ENCODE peak calls at places on chromosomes 13 and 19, in ten cellular contexts. R, I, U, Y, X, Z, V, K, P and A are unnamed samples.

GRCh38 chr19:50869479-50869878 is 3.8 kb upstream of the KLK2 start:
- DNase-seq in R (no peak), I (no peak), U (no peak), Y (no peak), X (no peak), Z (no peak), V (no peak), K (no peak), P (no peak), A (no peak)

GRCh38 chr19:39038098-39038497 is 5.7 kb upstream of the FBXO27 start:
- DNase-seq in R (no peak), I (peak), U (peak), Y (peak), X (peak), Z (peak), V (peak), K (peak), P (peak), A (peak)

GRCh38 chr13:40207110-40207478 is 459.3 kb downstream of the FOXO1 start:
- DNase-seq in R (no peak), I (no peak), U (peak), Y (no peak), X (peak), Z (no peak), V (no peak), K (no peak), P (peak), A (no peak)

GRCh38 chr13:45055902-45056648 is 64.2 kb upstream of the GTF2F2 start:
- DNase-seq in R (no peak), I (peak), U (peak), Y (no peak), X (peak), Z (no peak), V (no peak), K (no peak), P (peak), A (peak)

GRCh38 chr19:13029893-13030292 is 34.6 kb downstream of the NFIX start:
- DNase-seq in R (no peak), I (no peak), U (peak), Y (no peak), X (peak), Z (no peak), V (no peak), K (no peak), P (peak), A (peak)

GRCh38 chr19:40530091-40530901 is 46.4 kb upstream of the SHKBP1 start:
- DNase-seq in R (no peak), I (no peak), U (peak), Y (peak), X (peak), Z (peak), V (peak), K (no peak), P (peak), A (peak)

GRCh38 chr13:42066542-42066941 is 18.1 kb downstream of the DGKH start:
- DNase-seq in R (no peak), I (peak), U (no peak), Y (no peak), X (no peak), Z (no peak), V (no peak), K (no peak), P (no peak), A (no peak)

GRCh38 chr19:38655148-38655824 is 7.8 kb downstream of the ACTN4 start:
- DNase-seq in R (no peak), I (no peak), U (peak), Y (no peak), X (peak), Z (no peak), V (no peak), K (no peak), P (peak), A (no peak)

GRCh38 chr13:73765651-73766384 is 368.4 kb downstream of the KLF12 start:
- DNase-seq in R (peak), I (no peak), U (peak), Y (peak), X (peak), Z (no peak), V (peak), K (peak), P (peak), A (peak)

GRCh38 chr13:114025432-114026127 is 51.7 kb upstream of the C13orf46 start:
- DNase-seq in R (no peak), I (peak), U (no peak), Y (no peak), X (no peak), Z (no peak), V (no peak), K (peak), P (no peak), A (peak)